ENCODE peak calls at places on chromosomes 4 and X, in four cellular contexts. E is H9, H is left ventricle myocardium inferior, M is tibial nerve. F is an unnamed sample.

GRCh38 chrX:150224676-150225075 is 138.4 kb upstream of the MAMLD1 start:
- DNase-seq in E (no peak), H (no peak), M (no peak), F (no peak)

GRCh38 chr4:85939595-85939994 is 420.3 kb downstream of the MAPK10 start:
- DNase-seq in E (no peak), H (no peak), M (no peak), F (no peak)

GRCh38 chr4:107548211-107548905 is 171.7 kb downstream of the PAPSS1 start:
- DNase-seq in E (no peak), H (no peak), M (no peak), F (no peak)

GRCh38 chr4:112002301-112002700 is 143.0 kb upstream of the FAM241A start:
- DNase-seq in E (no peak), H (no peak), M (no peak), F (no peak)

GRCh38 chr4:147735413-147736301 is 3.8 kb downstream of the ARHGAP10 start:
- DNase-seq in E (no peak), H (no peak), M (no peak), F (no peak)

GRCh38 chr4:175540732-175541131 is 271.3 kb downstream of the GPM6A start:
- DNase-seq in E (no peak), H (no peak), M (no peak), F (no peak)

GRCh38 chrX:18664947-18665346 is 7.0 kb downstream of the RS1 start:
- DNase-seq in E (peak), H (no peak), M (no peak), F (no peak)

GRCh38 chrX:123959281-123960063 is 2.0 kb upstream of the STAG2 start:
- DNase-seq in E (no peak), H (peak), M (peak), F (peak)

GRCh38 chr4:85738721-85739120 is 263.8 kb downstream of the ARHGAP24 start:
- DNase-seq in E (no peak), H (no peak), M (no peak), F (no peak)

GRCh38 chrX:81489987-81490386 is 288.1 kb downstream of the SH3BGRL start:
- DNase-seq in E (no peak), H (no peak), M (no peak), F (no peak)
- TF ChIP-seq CTCF in E (peak), H (no peak), M (no peak), F (no peak)

GRCh38 chrX:74788545-74789086 is 136.6 kb downstream of the NEXMIF start:
- DNase-seq in E (no peak), H (no peak), M (no peak), F (no peak)
- TF ChIP-seq CTCF in E (peak), H (no peak), M (no peak), F (no peak)

DNA sequence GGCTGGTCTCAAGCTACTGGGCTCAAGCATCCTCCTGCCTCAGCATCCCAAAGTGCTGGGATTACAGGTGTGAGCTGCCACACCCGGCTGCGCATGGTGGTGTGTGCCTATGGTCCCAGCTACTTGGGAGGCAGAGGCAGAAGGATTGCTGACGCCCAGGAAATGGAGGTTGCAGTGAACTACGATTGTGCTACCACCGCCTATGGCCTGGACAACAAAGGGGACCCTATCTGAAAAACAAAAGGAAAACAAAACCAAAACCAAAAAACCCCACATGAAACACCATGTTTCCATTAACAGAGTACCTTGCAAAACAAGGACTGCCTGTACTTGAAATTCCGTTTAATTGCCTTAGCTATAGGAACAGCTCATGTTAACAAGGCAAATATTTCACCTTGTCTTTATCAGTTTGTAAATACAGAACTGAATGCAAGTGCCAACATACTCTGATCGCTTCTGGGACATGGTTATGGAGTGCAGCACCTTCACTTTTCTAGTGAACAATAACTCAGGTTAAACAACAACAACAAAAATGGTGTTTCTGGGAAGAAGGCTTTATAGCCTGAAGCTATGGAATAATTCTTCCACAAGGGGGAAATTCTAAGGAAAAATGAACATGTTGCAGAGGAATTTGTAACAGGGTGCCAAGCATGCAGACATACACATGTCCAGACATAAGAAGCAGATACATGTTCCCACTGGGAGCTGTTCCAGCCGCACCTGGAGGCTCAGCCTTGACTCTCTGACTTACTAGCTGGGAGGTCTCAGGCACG is 73.2 kb upstream of the STS start:
- DNase-seq in E (no peak), H (no peak), M (no peak), F (no peak)
- TF ChIP-seq CTCF in E (peak), H (no peak), M (no peak), F (no peak)

GRCh38 chrX:6226053-6226645 is 2.5 kb downstream of the NLGN4X start:
- DNase-seq in E (peak), H (peak), M (no peak), F (peak)

GRCh38 chrX:6226646-6227444 is 1.8 kb downstream of the NLGN4X start:
- DNase-seq in E (peak), H (peak), M (no peak), F (no peak)

GRCh38 chrX:6223516-6223915 is 5.2 kb downstream of the NLGN4X start:
- DNase-seq in E (no peak), H (no peak), M (no peak), F (no peak)

GRCh38 chrX:6227445-6227820 is 1.2 kb downstream of the NLGN4X start:
- DNase-seq in E (no peak), H (no peak), M (no peak), F (no peak)

GRCh38 chrX:6225307-6226052 is 3.2 kb downstream of the NLGN4X start:
- DNase-seq in E (no peak), H (no peak), M (no peak), F (no peak)
- TF ChIP-seq CTCF in E (peak), H (no peak), M (no peak), F (no peak)

GRCh38 chrX:138034136-138034535 is 468.2 kb downstream of the ZIC3 start:
- DNase-seq in E (no peak), H (no peak), M (no peak), F (no peak)
- TF ChIP-seq CTCF in E (peak), H (peak), M (no peak), F (no peak)

GRCh38 chr4:42995343-42995944 is 102.9 kb downstream of the GRXCR1 start:
- DNase-seq in E (no peak), H (no peak), M (no peak), F (no peak)
- TF ChIP-seq CTCF in E (peak), H (peak), M (no peak), F (no peak)

DNA sequence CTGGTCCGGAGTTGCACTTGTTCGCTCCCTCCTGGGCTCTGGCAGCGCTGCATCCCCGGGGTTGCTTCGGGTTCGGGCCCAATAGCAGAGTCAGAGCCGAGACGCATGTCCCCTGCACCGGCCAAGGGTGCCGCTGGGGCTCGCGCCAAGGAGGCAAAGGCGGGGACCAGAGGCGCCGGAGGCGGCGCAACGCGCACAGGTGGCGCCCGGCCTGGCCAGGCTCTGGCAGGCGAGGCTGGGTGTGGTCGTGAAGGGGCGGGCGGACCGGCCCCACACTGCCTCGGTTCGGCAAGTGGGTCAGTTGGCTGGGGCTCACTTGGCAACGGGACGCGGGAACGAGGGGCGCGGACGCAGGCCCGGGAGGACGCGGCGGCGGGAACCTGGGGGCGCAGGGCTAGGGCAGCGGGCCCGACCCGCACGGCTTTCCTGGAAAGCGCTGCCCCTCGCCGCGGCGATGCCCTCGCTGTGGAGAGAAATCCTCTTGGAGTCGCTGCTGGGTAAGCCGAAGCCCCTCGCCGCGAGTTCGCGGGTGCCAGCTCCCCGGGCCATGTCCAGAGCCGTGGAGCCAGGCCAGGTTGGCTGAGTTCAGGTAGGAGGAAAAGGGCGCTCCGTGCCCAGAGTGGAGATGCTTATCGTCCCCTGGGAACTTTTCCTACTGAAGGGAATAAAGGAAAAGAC is at the start of gene CWH43:
- DNase-seq in E (peak), H (no peak), M (no peak), F (no peak)
- TF ChIP-seq CTCF in E (peak), H (no peak), M (no peak), F (no peak)

GRCh38 chr4:15043226-15043625 is 40.9 kb downstream of the CPEB2 start:
- DNase-seq in E (no peak), H (no peak), M (no peak), F (no peak)
- TF ChIP-seq CTCF in E (peak), H (no peak), M (no peak), F (no peak)

GRCh38 chr4:87649980-87650379 is at the start of gene DMP1:
- DNase-seq in E (no peak), H (no peak), M (no peak), F (no peak)

GRCh38 chr4:87644286-87644685 is 5.8 kb upstream of the DMP1 start:
- DNase-seq in E (no peak), H (no peak), M (no peak), F (no peak)
- TF ChIP-seq CTCF in E (no peak), H (no peak), M (no peak), F (no peak)

GRCh38 chrX:21839334-21840198 is at the start of gene MBTPS2:
- DNase-seq in E (peak), H (peak), M (peak), F (peak)
- TF ChIP-seq CTCF in E (peak), H (no peak), M (peak), F (no peak)

F was measured in upper lobe of left lung.